ENCODE peak calls at places on chromosome 18, in eight cellular contexts. J, K, E, L, H, P, W and S are unnamed samples.

GRCh38 chr18:31876707-31877106 is 66.2 kb downstream of the TRAPPC8 start:
- DNase-seq in J (no peak), K (no peak), E (no peak), L (no peak), H (no peak), P (no peak), W (no peak), S (no peak)

GRCh38 chr18:30568333-30568732 is 474.2 kb downstream of the DSC3 start:
- DNase-seq in J (no peak), K (no peak), E (no peak), L (no peak), H (no peak), P (no peak), W (no peak), S (no peak)

GRCh38 chr18:65752625-65753325 is 2.0 kb downstream of the CDH7 start:
- DNase-seq in J (no peak), K (no peak), E (no peak), L (no peak), H (no peak), P (no peak), W (no peak), S (no peak)

GRCh38 chr18:48924621-48925601 is 25.9 kb downstream of the SMAD7 start:
- DNase-seq in J (no peak), K (no peak), E (no peak), L (no peak), H (no peak), P (no peak), W (no peak), S (no peak)

GRCh38 chr18:78914586-78914935 is 65.1 kb upstream of the SALL3 start:
- DNase-seq in J (no peak), K (no peak), E (no peak), L (no peak), H (no peak), P (no peak), W (no peak), S (no peak)

GRCh38 chr18:69897397-69898108 is 50.1 kb downstream of the CD226 start:
- DNase-seq in J (no peak), K (no peak), E (no peak), L (no peak), H (no peak), P (no peak), W (no peak), S (peak; percentile 32)

GRCh38 chr18:23902396-23902795 is 112.2 kb upstream of the TTC39C start:
- DNase-seq in J (no peak), K (no peak), E (no peak), L (no peak), H (no peak), P (no peak), W (no peak), S (no peak)

GRCh38 chr18:36544036-36544725 is 246.7 kb downstream of the FHOD3 start:
- DNase-seq in J (no peak), K (no peak), E (peak; percentile 88), L (no peak), H (no peak), P (no peak), W (no peak), S (no peak)

GRCh38 chr18:25876334-25876979 is 214.0 kb downstream of the SS18 start:
- DNase-seq in J (peak; percentile 15), K (no peak), E (no peak), L (no peak), H (no peak), P (no peak), W (no peak), S (no peak)

GRCh38 chr18:46424898-46425297 is 232.1 kb downstream of the LOXHD1 start:
- DNase-seq in J (no peak), K (no peak), E (peak; percentile 85), L (no peak), H (no peak), P (no peak), W (no peak), S (no peak)

GRCh38 chr18:2256577-2256976 is 314.7 kb downstream of the METTL4 start:
- DNase-seq in J (no peak), K (no peak), E (no peak), L (no peak), H (no peak), P (no peak), W (no peak), S (no peak)

GRCh38 chr18:70039186-70039585 is 91.5 kb upstream of the CD226 start:
- DNase-seq in J (peak; percentile 2), K (no peak), E (no peak), L (no peak), H (no peak), P (no peak), W (no peak), S (no peak)

GRCh38 chr18:49457616-49458015 is 2.8 kb downstream of the DYM start:
- DNase-seq in J (no peak), K (no peak), E (no peak), L (no peak), H (no peak), P (no peak), W (no peak), S (no peak)

GRCh38 chr18:44742741-44743311 is 62.1 kb downstream of the SETBP1 start:
- DNase-seq in J (peak; percentile 83), K (no peak), E (no peak), L (peak; percentile 54), H (peak; percentile 4), P (peak; percentile 18), W (no peak), S (no peak)

GRCh38 chr18:45974088-45974536 is 7.0 kb upstream of the EPG5 start:
- DNase-seq in J (peak; percentile 92), K (peak; percentile 55), E (no peak), L (peak; percentile 23), H (peak; percentile 65), P (peak; percentile 49), W (peak; percentile 33), S (no peak)

GRCh38 chr18:32257073-32257780 is 67.4 kb downstream of the MEP1B start:
- DNase-seq in J (no peak), K (no peak), E (no peak), L (no peak), H (no peak), P (no peak), W (no peak), S (no peak)

GRCh38 chr18:48928787-48929186 is 22.0 kb downstream of the SMAD7 start:
- DNase-seq in J (peak; percentile 67), K (peak; percentile 74), E (no peak), L (peak; percentile 68), H (no peak), P (no peak), W (peak; percentile 81), S (peak; percentile 71)

DNA sequence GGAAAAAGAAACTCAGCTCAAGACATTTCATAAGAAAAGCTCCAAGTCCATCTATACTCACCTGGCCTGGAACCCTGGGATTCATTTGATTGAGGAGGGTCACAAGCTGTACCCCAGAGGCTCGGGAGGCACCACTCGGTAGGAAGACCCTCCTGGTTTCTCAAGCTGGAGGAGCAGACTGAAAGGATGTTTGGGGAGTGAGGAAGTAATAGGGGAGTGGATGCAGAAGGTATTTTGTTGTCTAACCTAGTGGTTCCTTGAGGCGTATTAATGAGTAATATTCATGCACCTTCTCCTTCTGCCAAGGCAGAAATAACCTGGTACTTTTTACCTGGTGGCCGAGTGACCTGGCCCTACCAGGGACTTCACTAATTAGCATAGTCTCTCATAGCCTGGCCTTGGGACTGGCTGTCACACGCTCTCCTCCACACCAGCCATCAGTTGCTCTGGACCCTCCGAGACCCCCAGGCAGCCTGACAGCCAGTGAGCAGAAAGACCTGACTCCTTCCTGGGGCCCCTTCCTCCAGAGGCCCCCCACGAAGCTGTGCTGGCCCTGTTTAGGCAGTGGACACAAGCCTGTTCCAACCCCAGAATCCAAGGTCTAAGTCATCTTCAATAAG is 161.4 kb downstream of the BCL2 start:
- DNase-seq in J (no peak), K (no peak), E (no peak), L (no peak), H (no peak), P (no peak), W (no peak), S (peak; percentile 53)
- H3K4me3 ChIP-seq in J (no peak overlapping the region), K (peak overlapping the region; percentile 86), E (no peak overlapping the region), L (no peak overlapping the region), H (no peak overlapping the region), P (no peak overlapping the region), W (peak overlapping the region; percentile 27), S (peak overlapping the region; percentile 54)

DNA sequence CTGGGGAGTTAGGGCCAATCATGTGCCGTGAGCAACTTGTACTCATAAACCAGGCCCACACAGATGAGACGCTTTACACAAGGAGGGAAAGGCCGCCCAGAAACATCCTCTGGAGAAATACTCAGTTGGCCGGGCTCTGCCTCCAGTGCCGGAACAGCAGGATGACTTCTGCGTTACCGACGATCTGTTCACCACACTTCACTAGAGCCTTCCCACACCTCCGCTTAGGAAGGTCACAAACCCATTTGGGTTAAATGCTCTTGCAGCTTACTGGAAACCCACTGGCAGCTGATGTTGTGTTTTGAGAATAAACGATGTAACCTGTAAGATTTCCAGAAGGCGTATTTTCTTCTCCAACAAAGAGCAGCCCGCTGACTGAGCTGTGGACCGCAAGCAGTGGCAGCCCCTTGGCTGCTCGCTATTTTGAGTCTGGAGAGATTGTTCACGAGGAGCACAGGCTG is 44.1 kb downstream of the COLEC12 start:
- DNase-seq in J (peak; percentile 51), K (no peak), E (no peak), L (peak; percentile 56), H (no peak), P (peak; percentile 61), W (no peak), S (no peak)
- H3K4me3 ChIP-seq in J (no peak overlapping the region), K (no peak overlapping the region), E (peak overlapping the region; percentile 36), L (peak overlapping the region; percentile 40), H (peak overlapping the region; percentile 2), P (peak overlapping the region; percentile 2), W (no peak overlapping the region), S (no peak overlapping the region)

GRCh38 chr18:14999085-14999975 is 251.4 kb downstream of the ANKRD30B start:
- DNase-seq in J (no peak), K (no peak), E (no peak), L (no peak), H (no peak), P (no peak), W (no peak), S (no peak)
- H3K4me3 ChIP-seq in J (no peak overlapping the region), K (no peak overlapping the region), E (no peak overlapping the region), L (no peak overlapping the region), H (no peak overlapping the region), P (no peak overlapping the region), W (no peak overlapping the region), S (no peak overlapping the region)

GRCh38 chr18:74595425-74595824 is 2.2 kb upstream of the ZNF407 start:
- DNase-seq in J (no peak), K (no peak), E (no peak), L (no peak), H (no peak), P (no peak), W (no peak), S (no peak)
- H3K4me3 ChIP-seq in J (no peak overlapping the region), K (peak overlapping the region; percentile 98), E (no peak overlapping the region), L (peak overlapping the region; percentile 89), H (no peak overlapping the region), P (no peak overlapping the region), W (no peak overlapping the region), S (peak overlapping the region; percentile 97)